ENCODE peak calls at places on chromosome 18, in six cellular contexts. D is SK-N-SH, G is ovary, N is spleen, O is GM23248, X is esophagus squamous epithelium. W is an unnamed sample. For H3K4me1, the result is how much of the 10 kb centered on the place peaks cover.

GRCh38 chr18:74221081-74221480 is 70.7 kb downstream of the CYB5A start:
- DNase-seq in G (no peak), O (no peak), N (no peak), X (no peak), D (no peak), W (no peak)

GRCh38 chr18:35481960-35482366 is 15.8 kb downstream of the INO80C start:
- DNase-seq in N (no peak), G (no peak), O (no peak), D (no peak), X (no peak), W (no peak)

GRCh38 chr18:3603460-3604259 is 153.7 kb downstream of the TGIF1 start:
- DNase-seq in X (no peak), D (no peak), G (no peak), N (peak), O (peak), W (no peak)

GRCh38 chr18:8046421-8046820 is 479.3 kb downstream of the PTPRM start:
- DNase-seq in N (no peak), O (no peak), D (no peak), X (no peak), G (no peak), W (no peak)

GRCh38 chr18:58847383-58848071 is 17.1 kb upstream of the ZNF532 start:
- DNase-seq in G (peak), O (no peak), D (no peak), N (peak), X (no peak), W (peak)

GRCh38 chr18:34773961-34774754 is 64.1 kb downstream of the DTNA start:
- DNase-seq in G (peak), X (no peak), D (peak), O (peak), N (no peak), W (no peak)

GRCh38 chr18:61765097-61765496 is 127.7 kb downstream of the RNF152 start:
- DNase-seq in O (peak), X (no peak), N (no peak), D (peak), G (no peak), W (peak)

GRCh38 chr18:51867767-51868166 is 472.2 kb upstream of the DCC start:
- DNase-seq in X (no peak), G (no peak), D (no peak), N (no peak), O (peak), W (peak)

GRCh38 chr18:62863629-62864028 is 148.3 kb downstream of the PHLPP1 start:
- DNase-seq in G (no peak), D (no peak), N (no peak), O (peak), X (no peak), W (no peak)

GRCh38 chr18:21897811-21898210 is 157.2 kb downstream of the MIB1 start:
- DNase-seq in G (peak), O (peak), X (no peak), N (no peak), D (peak), W (peak)

GRCh38 chr18:7879717-7880116 is 312.6 kb downstream of the PTPRM start:
- DNase-seq in X (no peak), N (no peak), G (no peak), D (no peak), O (no peak), W (no peak)

GRCh38 chr18:61435064-61435652 is 101.9 kb downstream of the CDH20 start:
- DNase-seq in O (peak), N (no peak), X (no peak), D (peak), G (no peak), W (no peak)

GRCh38 chr18:34787931-34788532 is 77.9 kb downstream of the DTNA start:
- DNase-seq in O (peak), D (peak), X (no peak), N (no peak), G (no peak), W (peak)

GRCh38 chr18:48138660-48139426 is 208.4 kb upstream of the SMAD2 start:
- DNase-seq in X (no peak), D (no peak), N (peak), O (no peak), G (no peak), W (no peak)
- H3K4me1 ChIP-seq in X (under half), D (under half), N (under half), O (under half), G (under half), W (under half)

GRCh38 chr18:57287766-57288165 is 64.6 kb upstream of the ST8SIA3 start:
- DNase-seq in O (no peak), D (no peak), N (no peak), G (no peak), X (no peak), W (no peak)
- H3K4me1 ChIP-seq in O (under half), D (under half), N (under half), G (under half), X (under half), W (under half)

DNA sequence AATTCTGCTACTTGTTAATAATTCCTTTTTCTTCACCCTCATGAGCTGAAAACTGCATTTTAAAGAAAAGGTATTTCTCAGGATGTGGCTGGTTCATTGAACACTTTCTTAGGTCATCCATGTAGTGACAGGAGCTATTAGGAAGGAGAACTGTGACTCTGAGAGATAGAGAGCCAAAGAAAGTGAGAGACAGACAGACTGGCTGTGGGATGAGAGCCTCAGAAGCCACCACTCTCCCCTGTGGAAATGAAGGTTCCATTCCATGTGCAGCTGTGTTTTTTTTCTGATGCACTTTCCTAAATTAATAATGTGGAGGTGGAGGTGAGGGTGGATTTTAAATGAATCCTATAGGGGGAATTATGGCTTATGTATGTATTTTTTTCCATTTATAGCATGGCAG is 113.3 kb downstream of the FAM210A start:
- DNase-seq in G (no peak), O (no peak), N (no peak), X (no peak), D (no peak), W (no peak)
- H3K4me1 ChIP-seq in G (under half), O (under half), N (under half), X (under half), D (under half), W (under half)

GRCh38 chr18:77087391-77088141 is 45.0 kb downstream of the MBP start:
- DNase-seq in O (peak), G (peak), D (no peak), N (peak), X (no peak), W (peak)
- H3K4me1 ChIP-seq in O (under half), G (under half), D (under half), N (under half), X (under half), W (under half)

DNA sequence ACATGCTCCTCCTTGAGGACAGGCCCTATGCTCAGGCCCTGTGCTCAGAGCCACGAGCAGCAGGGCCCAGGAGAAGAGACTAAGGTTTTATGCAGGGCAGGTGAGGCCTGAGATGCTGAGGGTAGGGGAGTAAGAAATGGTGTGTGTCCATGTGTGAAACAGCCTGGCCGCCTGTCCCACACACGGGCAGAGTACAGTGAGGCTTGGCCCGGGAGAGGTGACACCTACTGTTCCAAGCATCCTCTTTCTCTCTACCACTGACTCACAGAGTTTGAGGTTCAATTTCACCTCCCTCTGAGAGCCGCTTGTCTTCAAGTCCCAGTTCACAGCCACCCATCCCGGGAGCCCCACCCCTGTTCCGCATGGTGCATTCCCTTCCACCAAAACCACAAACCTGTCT is 54.1 kb downstream of the ADNP2 start:
- DNase-seq in N (no peak), X (no peak), G (no peak), O (no peak), D (no peak), W (no peak)
- H3K4me1 ChIP-seq in N (under half), X (under half), G (under half), O (under half), D (under half), W (under half)

DNA sequence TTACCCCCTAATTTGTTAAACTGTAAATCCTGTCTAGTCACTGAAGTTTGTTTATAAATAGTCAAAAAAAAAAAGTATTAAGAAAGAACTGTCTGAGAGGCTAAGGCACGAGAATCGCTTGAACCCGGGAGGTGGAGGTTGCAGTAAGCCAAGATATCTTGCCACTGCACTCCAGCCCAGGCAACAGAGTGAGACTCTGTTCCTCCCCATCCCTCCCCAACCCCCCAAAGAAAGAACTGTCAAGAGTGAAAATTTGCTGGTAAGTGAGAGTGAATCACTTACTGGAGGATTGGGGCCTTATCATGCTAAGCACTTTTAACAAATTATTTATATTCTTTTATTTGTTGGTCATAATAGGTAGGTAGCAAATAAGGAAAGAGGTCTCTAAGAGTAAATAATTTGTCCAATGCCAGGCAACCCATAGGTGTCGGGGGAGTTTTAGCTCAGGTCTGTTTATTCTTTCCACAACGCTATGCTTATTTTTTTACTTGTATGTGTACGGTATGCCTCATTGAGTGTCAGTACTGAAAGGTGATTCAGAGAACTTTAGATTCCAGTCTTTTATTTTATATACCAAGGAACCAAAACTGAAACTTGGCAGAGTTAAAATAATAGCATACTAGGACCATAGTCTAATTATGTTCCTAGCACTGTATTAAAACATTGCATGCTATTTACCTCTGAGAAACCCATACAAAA is 2.5 kb downstream of the TAF4B start:
- DNase-seq in O (no peak), G (no peak), X (no peak), D (no peak), N (no peak), W (no peak)
- H3K4me1 ChIP-seq in O (under half), G (under half), X (under half), D (under half), N (under half), W (under half)

GRCh38 chr18:78975699-78976098 is 3.9 kb upstream of the SALL3 start:
- DNase-seq in G (no peak), N (no peak), X (no peak), O (no peak), D (no peak), W (no peak)
- H3K4me1 ChIP-seq in G (under half), N (under half), X (under half), O (under half), D (under half), W (under half)